ENCODE peak calls at places on chromosomes 5 and 9, in nine cellular contexts. G is mammary epithelial cell; R is CD4-positive, CD25-positive, alpha-beta regulatory T cell; V is COR-L47; H is cardiac fibroblast; W is NCI-H1092; S is sciatic nerve; C is caudate nucleus; J is kidney epithelial cell. O is an unnamed sample.

GRCh38 chr9:96619109-96619435 is 571 bp downstream of the CDC14B start:
- DNase-seq in G (no peak), R (no peak), V (no peak), H (no peak), W (no peak), S (peak), C (no peak), J (no peak), O (no peak)

GRCh38 chr9:76591256-76591950 is 132.4 kb downstream of the GCNT1 start:
- DNase-seq in G (no peak), R (no peak), V (no peak), H (peak), W (no peak), S (no peak), C (no peak), J (no peak), O (no peak)

GRCh38 chr5:1262381-1262780 is 32.5 kb downstream of the TERT start:
- DNase-seq in G (peak), R (no peak), V (no peak), H (peak), W (no peak), S (no peak), C (no peak), J (no peak), O (no peak)

GRCh38 chr9:131218370-131218769 is 57.9 kb downstream of the FAM78A start:
- DNase-seq in G (no peak), R (no peak), V (no peak), H (no peak), W (no peak), S (no peak), C (no peak), J (no peak), O (no peak)

GRCh38 chr5:167833456-167833855 is 458.0 kb upstream of the WWC1 start:
- DNase-seq in G (no peak), R (no peak), V (no peak), H (no peak), W (no peak), S (no peak), C (no peak), J (no peak), O (no peak)

GRCh38 chr5:132327278-132327959 is 33.2 kb downstream of the SLC22A4 start:
- DNase-seq in G (no peak), R (no peak), V (no peak), H (peak), W (no peak), S (no peak), C (no peak), J (no peak), O (no peak)

GRCh38 chr5:10367586-10367985 is 14.1 kb downstream of the MARCHF6 start:
- DNase-seq in G (no peak), R (no peak), V (no peak), H (no peak), W (no peak), S (no peak), C (no peak), J (no peak), O (no peak)

GRCh38 chr5:142323480-142324376 is 1.1 kb downstream of the SPRY4 start:
- DNase-seq in G (peak), R (no peak), V (no peak), H (peak), W (no peak), S (peak), C (no peak), J (no peak), O (no peak)

GRCh38 chr9:135514342-135515082 is 6.7 kb upstream of the LCN1 start:
- DNase-seq in G (no peak), R (no peak), V (no peak), H (no peak), W (no peak), S (peak), C (no peak), J (no peak), O (no peak)

GRCh38 chr5:170752257-170753215 is 31.0 kb upstream of the GABRP start:
- DNase-seq in G (peak), R (no peak), V (peak), H (no peak), W (peak), S (no peak), C (no peak), J (no peak), O (no peak)

GRCh38 chr5:103013933-103014552 is 105.9 kb downstream of the GIN1 start:
- DNase-seq in G (no peak), R (no peak), V (no peak), H (peak), W (no peak), S (no peak), C (no peak), J (no peak), O (no peak)

GRCh38 chr9:131459056-131459455 is 43.7 kb upstream of the POMT1 start:
- DNase-seq in G (no peak), R (no peak), V (no peak), H (no peak), W (no peak), S (no peak), C (no peak), J (no peak), O (no peak)

GRCh38 chr5:159163027-159163699 is 46.2 kb downstream of the RNF145 start:
- DNase-seq in G (peak), R (no peak), V (no peak), H (peak), W (no peak), S (no peak), C (no peak), J (peak), O (no peak)

GRCh38 chr5:170795154-170795553 is 11.6 kb downstream of the GABRP start:
- DNase-seq in G (no peak), R (no peak), V (no peak), H (no peak), W (no peak), S (no peak), C (no peak), J (no peak), O (no peak)

GRCh38 chr9:35516481-35516880 is 26.6 kb downstream of the RUSC2 start:
- DNase-seq in G (peak), R (no peak), V (no peak), H (peak), W (no peak), S (no peak), C (no peak), J (peak), O (no peak)

GRCh38 chr9:2559212-2560152 is 62.1 kb upstream of the VLDLR start:
- DNase-seq in G (peak), R (no peak), V (no peak), H (peak), W (no peak), S (peak), C (no peak), J (peak), O (no peak)

GRCh38 chr5:149268928-149269557 is 2.6 kb upstream of the AFAP1L1 start:
- DNase-seq in G (peak), R (peak), V (peak), H (peak), W (no peak), S (no peak), C (no peak), J (no peak), O (no peak)

GRCh38 chr5:34012791-34013190 is 4.9 kb upstream of the AMACR start:
- DNase-seq in G (no peak), R (no peak), V (no peak), H (no peak), W (no peak), S (no peak), C (no peak), J (no peak), O (no peak)

GRCh38 chr5:148978370-148979103 is 84.3 kb downstream of the SH3TC2 start:
- DNase-seq in G (peak), R (no peak), V (no peak), H (no peak), W (no peak), S (no peak), C (no peak), J (no peak), O (no peak)

GRCh38 chr9:27528278-27528885 is 1.2 kb downstream of the MOB3B start:
- DNase-seq in G (peak), R (peak), V (no peak), H (peak), W (no peak), S (peak), C (peak), J (no peak), O (no peak)

GRCh38 chr5:175448276-175448675 is 4.3 kb upstream of the DRD1 start:
- DNase-seq in G (peak), R (no peak), V (no peak), H (no peak), W (no peak), S (no peak), C (no peak), J (no peak), O (no peak)

GRCh38 chr5:90636948-90637347 is 78.4 kb downstream of the ADGRV1 start:
- DNase-seq in G (no peak), R (no peak), V (no peak), H (no peak), W (no peak), S (no peak), C (no peak), J (no peak), O (no peak)

GRCh38 chr9:26870292-26870691 is 22.3 kb downstream of the CAAP1 start:
- DNase-seq in G (peak), R (no peak), V (no peak), H (peak), W (no peak), S (no peak), C (no peak), J (peak), O (no peak)

GRCh38 chr5:56108212-56108611 is 113.4 kb upstream of the IL6ST start:
- DNase-seq in G (no peak), R (no peak), V (no peak), H (no peak), W (no peak), S (no peak), C (no peak), J (no peak), O (no peak)

GRCh38 chr5:69029292-69029691 is 64.5 kb upstream of the SLC30A5 start:
- DNase-seq in G (no peak), R (no peak), V (no peak), H (no peak), W (no peak), S (no peak), C (no peak), J (no peak), O (no peak)

GRCh38 chr5:165134146-165134545 is 1628.7 kb downstream of the MAT2B start:
- DNase-seq in G (no peak), R (no peak), V (no peak), H (no peak), W (no peak), S (no peak), C (no peak), J (no peak), O (no peak)

GRCh38 chr9:28389411-28389810 is 816.1 kb upstream of the C9orf72 start:
- DNase-seq in G (no peak), R (no peak), V (no peak), H (no peak), W (no peak), S (no peak), C (no peak), J (no peak), O (no peak)

GRCh38 chr9:86655147-86655546 is 292.2 kb downstream of the GAS1 start:
- DNase-seq in G (no peak), R (no peak), V (no peak), H (peak), W (no peak), S (no peak), C (no peak), J (no peak), O (no peak)

GRCh38 chr9:127166651-127167524 is 44.5 kb upstream of the ANGPTL2 start:
- DNase-seq in G (peak), R (no peak), V (no peak), H (peak), W (no peak), S (peak), C (no peak), J (peak), O (no peak)

GRCh38 chr5:173970878-173971650 is 17.9 kb upstream of the C5orf47 start:
- DNase-seq in G (no peak), R (no peak), V (no peak), H (no peak), W (no peak), S (no peak), C (peak), J (no peak), O (no peak)

GRCh38 chr9:92971121-92971520 is 23.8 kb downstream of the FGD3 start:
- DNase-seq in G (no peak), R (no peak), V (no peak), H (no peak), W (no peak), S (no peak), C (no peak), J (no peak), O (no peak)

GRCh38 chr9:97527626-97528528 is 26.4 kb downstream of the TMOD1 start:
- DNase-seq in G (no peak), R (no peak), V (no peak), H (no peak), W (no peak), S (no peak), C (no peak), J (no peak), O (no peak)

GRCh38 chr5:9714187-9714586 is 84.0 kb upstream of the TAS2R1 start:
- DNase-seq in G (no peak), R (no peak), V (no peak), H (no peak), W (no peak), S (no peak), C (no peak), J (no peak), O (no peak)

GRCh38 chr5:23506329-23507236 is 826 bp upstream of the PRDM9 start:
- DNase-seq in G (no peak), R (no peak), V (no peak), H (peak), W (peak), S (no peak), C (no peak), J (no peak), O (no peak)

GRCh38 chr5:38922199-38922598 is 76.4 kb downstream of the OSMR start:
- DNase-seq in G (peak), R (peak), V (peak), H (peak), W (no peak), S (no peak), C (peak), J (peak), O (no peak)

GRCh38 chr5:172603425-172603824 is 37.6 kb upstream of the NEURL1B start:
- DNase-seq in G (no peak), R (no peak), V (no peak), H (peak), W (no peak), S (peak), C (no peak), J (no peak), O (no peak)

GRCh38 chr5:95384485-95385213 is 6.5 kb upstream of the FAM81B start:
- DNase-seq in G (peak), R (no peak), V (no peak), H (no peak), W (no peak), S (no peak), C (no peak), J (no peak), O (no peak)

GRCh38 chr9:38639577-38639940 is 19.2 kb upstream of the ANKRD18A start:
- DNase-seq in G (no peak), R (no peak), V (no peak), H (no peak), W (no peak), S (no peak), C (no peak), J (no peak), O (no peak)

GRCh38 chr5:34791761-34792244 is 47.2 kb upstream of the TTC23L start:
- DNase-seq in G (no peak), R (no peak), V (no peak), H (peak), W (no peak), S (no peak), C (no peak), J (no peak), O (no peak)

O was measured in NCI-H1048.